ENCODE peak calls at places on chromosomes 5 and 9, in nine cellular contexts. A, J, V, P, H, S, G, B and Y are unnamed samples.

GRCh38 chr9:4604678-4605095 is 57.4 kb upstream of the PLPP6 start:
- DNase-seq in J (peak), G (peak), H (peak), P (peak), A (peak), V (peak), B (peak), S (peak), Y (no peak)

GRCh38 chr9:26801772-26802171 is 90.8 kb downstream of the CAAP1 start:
- DNase-seq in S (no peak), G (no peak), P (no peak), H (no peak), J (no peak), V (no peak), A (no peak), B (no peak), Y (no peak)

GRCh38 chr5:6831678-6832077 is 118.4 kb downstream of the TENT4A start:
- DNase-seq in A (no peak), H (no peak), G (no peak), J (no peak), S (no peak), B (no peak), V (no peak), P (no peak), Y (no peak)

GRCh38 chr9:1047605-1048235 is 2.4 kb upstream of the DMRT2 start:
- DNase-seq in J (no peak), S (no peak), P (no peak), H (no peak), V (peak), B (no peak), G (no peak), A (no peak), Y (no peak)

GRCh38 chr5:84524491-84524890 is 139.8 kb upstream of the EDIL3 start:
- DNase-seq in H (no peak), V (no peak), P (no peak), G (no peak), S (no peak), B (no peak), J (peak), A (no peak), Y (no peak)

GRCh38 chr9:131394464-131395026 is 659 bp downstream of the PRRC2B start:
- DNase-seq in A (peak), H (peak), G (no peak), P (peak), J (peak), S (peak), V (peak), B (no peak), Y (no peak)

GRCh38 chr9:85108229-85108628 is 438.7 kb downstream of the NTRK2 start:
- DNase-seq in S (no peak), J (no peak), V (no peak), P (no peak), B (no peak), G (no peak), H (no peak), A (no peak), Y (no peak)

GRCh38 chr9:132006657-132007370 is 72.9 kb downstream of the MED27 start:
- DNase-seq in G (peak), S (no peak), H (peak), J (peak), A (no peak), V (peak), P (no peak), B (no peak), Y (peak)

DNA sequence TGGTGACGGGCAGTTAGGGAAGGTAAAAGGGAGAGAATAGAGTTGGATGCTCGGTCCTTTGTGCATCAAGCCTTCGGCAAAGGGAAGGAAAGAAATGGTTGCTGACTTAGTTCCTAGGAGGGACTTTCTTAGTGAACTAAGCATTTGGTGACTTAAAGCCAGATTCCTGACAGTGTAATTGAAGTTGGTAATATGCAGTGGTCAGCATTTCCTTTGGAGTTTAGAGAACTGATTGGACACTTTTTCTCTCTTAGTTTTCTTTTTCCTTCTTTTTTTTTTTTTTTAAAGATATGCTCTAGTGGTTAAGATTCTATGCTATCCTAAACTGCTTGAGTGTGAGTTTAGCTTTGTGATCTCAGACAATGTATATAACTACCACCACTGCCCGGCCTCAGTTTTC is 2.3 kb downstream of the CLTA start:
- DNase-seq in G (no peak), S (no peak), V (no peak), H (no peak), B (no peak), P (no peak), A (no peak), J (no peak), Y (no peak)
- H3K4me3 ChIP-seq in G (no peak), S (peak), V (peak), H (no peak), B (peak), P (no peak), A (no peak), J (peak), Y (peak)

GRCh38 chr9:129177443-129177790 is 644 bp downstream of the IER5L start:
- DNase-seq in H (no peak), J (no peak), A (peak), B (no peak), P (no peak), S (no peak), G (no peak), V (no peak), Y (no peak)
- H3K4me3 ChIP-seq in H (peak), J (peak), A (peak), B (peak), P (peak), S (peak), G (peak), V (peak), Y (peak)

GRCh38 chr5:157050050-157050449 is 8.9 kb downstream of the HAVCR1 start:
- DNase-seq in A (no peak), B (no peak), H (no peak), V (no peak), J (no peak), G (no peak), S (no peak), P (no peak), Y (no peak)
- H3K4me3 ChIP-seq in A (no peak), B (no peak), H (peak), V (no peak), J (no peak), G (no peak), S (no peak), P (no peak), Y (no peak)

DNA sequence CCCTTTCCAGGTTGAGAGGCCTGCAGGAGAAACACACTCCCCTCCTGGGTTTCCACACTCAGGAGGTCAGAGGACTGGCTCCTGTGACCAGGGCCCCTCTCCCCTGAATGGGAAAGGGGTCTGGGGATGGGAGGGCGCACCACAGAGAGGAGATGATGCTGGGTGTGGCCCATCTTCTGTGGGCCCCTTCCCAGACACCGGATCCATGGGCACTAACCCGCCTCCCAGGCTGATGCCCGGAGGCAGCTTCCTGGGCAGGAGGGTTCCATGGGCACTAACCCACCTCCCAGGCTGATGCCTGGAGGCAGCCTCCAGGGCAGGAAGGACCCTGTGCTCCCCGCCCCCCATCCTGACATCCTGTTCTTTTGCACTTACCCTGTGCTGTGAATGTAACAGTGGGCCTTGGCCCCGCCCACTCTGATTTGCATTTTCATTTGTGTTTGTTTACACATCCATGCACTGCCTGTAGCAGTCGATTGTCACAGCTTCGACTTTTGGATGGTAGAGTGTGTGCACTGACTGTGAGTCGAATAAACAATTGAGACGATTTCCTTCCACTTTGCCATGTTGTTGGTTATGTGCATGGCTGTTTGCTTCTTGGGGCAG is 9.3 kb upstream of the DOLPP1 start:
- DNase-seq in V (no peak), B (no peak), S (no peak), A (no peak), P (no peak), H (peak), G (no peak), J (no peak), Y (no peak)
- H3K4me3 ChIP-seq in V (no peak), B (no peak), S (no peak), A (no peak), P (no peak), H (no peak), G (no peak), J (no peak), Y (no peak)

DNA sequence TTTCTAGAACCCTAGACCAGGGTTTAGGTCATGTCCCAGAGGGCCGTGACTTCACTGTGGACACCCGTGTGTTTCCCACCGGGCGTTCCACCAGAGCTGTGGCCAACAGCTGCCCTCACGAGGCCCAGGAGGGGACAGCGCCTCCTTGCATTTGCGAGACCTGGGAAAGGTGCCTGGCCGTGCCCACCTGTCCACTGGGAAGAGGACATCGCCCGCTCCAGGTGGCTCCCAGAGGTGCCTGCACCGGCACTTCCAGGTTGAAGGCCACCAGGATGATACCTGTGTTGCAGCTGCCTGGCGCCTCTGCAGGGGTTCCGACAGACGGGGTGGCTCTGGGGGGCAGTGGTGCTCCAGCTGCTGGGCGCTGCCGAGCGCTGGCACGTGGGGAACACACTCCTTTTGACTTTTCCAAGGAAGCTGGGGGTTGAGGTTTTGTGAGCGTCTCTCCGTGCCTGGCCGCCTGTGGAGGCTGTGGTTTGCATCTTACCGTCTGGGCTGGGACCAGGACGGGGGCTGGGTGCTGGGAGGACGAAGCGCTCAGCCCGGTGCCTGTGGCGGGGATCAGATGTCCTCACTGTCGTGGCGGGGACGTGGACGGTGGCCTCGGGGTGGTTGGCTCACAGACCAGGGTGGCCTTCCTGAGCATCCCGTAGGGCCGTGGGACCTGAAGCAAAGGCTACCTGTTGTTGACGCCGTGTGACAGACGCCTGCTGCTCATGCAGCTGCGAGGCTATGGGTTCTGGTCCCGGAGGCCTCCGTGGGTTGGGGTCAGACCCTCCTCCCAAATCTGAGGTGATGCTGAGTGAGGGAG is 19.2 kb downstream of the NKD2 start:
- DNase-seq in H (no peak), G (no peak), B (no peak), J (no peak), P (no peak), A (no peak), S (peak), V (no peak), Y (no peak)
- H3K4me3 ChIP-seq in H (no peak), G (no peak), B (no peak), J (no peak), P (no peak), A (no peak), S (no peak), V (no peak), Y (no peak)